ENCODE peak calls at places on chromosomes 12 and 14, in eight cellular contexts. One of them, this sample, is unnamed.

GRCh38 chr12:67650127-67650495 is 1.6 kb downstream of the DYRK2 start:
- DNase-seq in upper lobe of right lung: no peak
- DNase-seq in pancreas: peak
- DNase-seq in foreskin keratinocyte: peak
- DNase-seq in neural progenitor cell: peak
- DNase-seq in H9: no peak
- DNase-seq in lower leg skin: no peak
- DNase-seq in breast epithelium: no peak
- DNase-seq in this sample: no peak

GRCh38 chr12:28710882-28711281 is 438.2 kb upstream of the FAR2 start:
- DNase-seq in foreskin keratinocyte: peak
- DNase-seq in breast epithelium: no peak
- DNase-seq in pancreas: no peak
- DNase-seq in H9: no peak
- DNase-seq in neural progenitor cell: no peak
- DNase-seq in upper lobe of right lung: no peak
- DNase-seq in lower leg skin: no peak
- DNase-seq in this sample: no peak

GRCh38 chr14:96105921-96106441 is 66.8 kb downstream of the C14orf132 start:
- DNase-seq in upper lobe of right lung: no peak
- DNase-seq in foreskin keratinocyte: peak
- DNase-seq in breast epithelium: peak
- DNase-seq in H9: no peak
- DNase-seq in neural progenitor cell: no peak
- DNase-seq in lower leg skin: peak
- DNase-seq in pancreas: no peak
- DNase-seq in this sample: no peak

GRCh38 chr14:93709249-93709648 is 79.0 kb downstream of the PRIMA1 start:
- DNase-seq in neural progenitor cell: no peak
- DNase-seq in H9: no peak
- DNase-seq in foreskin keratinocyte: no peak
- DNase-seq in pancreas: no peak
- DNase-seq in lower leg skin: no peak
- DNase-seq in upper lobe of right lung: no peak
- DNase-seq in breast epithelium: no peak
- DNase-seq in this sample: no peak

GRCh38 chr12:83016226-83016835 is 329.6 kb downstream of the TMTC2 start:
- DNase-seq in upper lobe of right lung: no peak
- DNase-seq in foreskin keratinocyte: peak
- DNase-seq in neural progenitor cell: no peak
- DNase-seq in breast epithelium: no peak
- DNase-seq in lower leg skin: no peak
- DNase-seq in pancreas: no peak
- DNase-seq in H9: no peak
- DNase-seq in this sample: no peak

GRCh38 chr12:122009741-122010140 is 11.9 kb upstream of the BCL7A start:
- DNase-seq in H9: no peak
- DNase-seq in foreskin keratinocyte: no peak
- DNase-seq in breast epithelium: no peak
- DNase-seq in upper lobe of right lung: no peak
- DNase-seq in neural progenitor cell: no peak
- DNase-seq in pancreas: no peak
- DNase-seq in lower leg skin: no peak
- DNase-seq in this sample: no peak

GRCh38 chr12:72271401-72271740 is 799 bp upstream of the TRHDE start:
- DNase-seq in lower leg skin: no peak
- DNase-seq in H9: no peak
- DNase-seq in foreskin keratinocyte: no peak
- DNase-seq in upper lobe of right lung: peak
- DNase-seq in breast epithelium: no peak
- DNase-seq in neural progenitor cell: peak
- DNase-seq in pancreas: no peak
- DNase-seq in this sample: no peak

GRCh38 chr12:27382126-27382795 is 49.6 kb downstream of the BMAL2 start:
- DNase-seq in foreskin keratinocyte: no peak
- DNase-seq in lower leg skin: no peak
- DNase-seq in breast epithelium: no peak
- DNase-seq in pancreas: no peak
- DNase-seq in H9: no peak
- DNase-seq in neural progenitor cell: no peak
- DNase-seq in upper lobe of right lung: no peak
- DNase-seq in this sample: no peak

GRCh38 chr14:78535041-78535440 is 364.9 kb downstream of the NRXN3 start:
- DNase-seq in lower leg skin: no peak
- DNase-seq in foreskin keratinocyte: no peak
- DNase-seq in breast epithelium: no peak
- DNase-seq in H9: no peak
- DNase-seq in neural progenitor cell: no peak
- DNase-seq in pancreas: no peak
- DNase-seq in upper lobe of right lung: no peak
- DNase-seq in this sample: no peak

GRCh38 chr14:49972199-49972671 is 79.4 kb downstream of the ARF6 start:
- DNase-seq in foreskin keratinocyte: peak
- DNase-seq in upper lobe of right lung: no peak
- DNase-seq in H9: no peak
- DNase-seq in lower leg skin: peak
- DNase-seq in neural progenitor cell: no peak
- DNase-seq in pancreas: no peak
- DNase-seq in breast epithelium: peak
- DNase-seq in this sample: no peak

GRCh38 chr12:58310828-58311273 is 369.5 kb downstream of the ATP23 start:
- DNase-seq in breast epithelium: no peak
- DNase-seq in foreskin keratinocyte: peak
- DNase-seq in lower leg skin: peak
- DNase-seq in neural progenitor cell: no peak
- DNase-seq in pancreas: no peak
- DNase-seq in H9: no peak
- DNase-seq in upper lobe of right lung: no peak
- DNase-seq in this sample: no peak

GRCh38 chr14:89276424-89276975 is 140.5 kb downstream of the FOXN3 start:
- DNase-seq in upper lobe of right lung: peak
- DNase-seq in H9: no peak
- DNase-seq in lower leg skin: no peak
- DNase-seq in foreskin keratinocyte: no peak
- DNase-seq in neural progenitor cell: no peak
- DNase-seq in pancreas: no peak
- DNase-seq in breast epithelium: no peak
- DNase-seq in this sample: no peak

GRCh38 chr12:99137124-99137845 is 492.2 kb downstream of the APAF1 start:
- DNase-seq in breast epithelium: no peak
- DNase-seq in neural progenitor cell: no peak
- DNase-seq in foreskin keratinocyte: no peak
- DNase-seq in lower leg skin: no peak
- DNase-seq in H9: peak
- DNase-seq in upper lobe of right lung: no peak
- DNase-seq in pancreas: no peak
- DNase-seq in this sample: no peak

GRCh38 chr12:93979189-93979588 is 169.2 kb upstream of the PLXNC1 start:
- DNase-seq in neural progenitor cell: no peak
- DNase-seq in foreskin keratinocyte: peak
- DNase-seq in H9: no peak
- DNase-seq in lower leg skin: no peak
- DNase-seq in upper lobe of right lung: no peak
- DNase-seq in pancreas: no peak
- DNase-seq in breast epithelium: no peak
- DNase-seq in this sample: no peak

GRCh38 chr12:31323466-31324115 is 2.4 kb downstream of the SINHCAF start:
- DNase-seq in H9: peak
- DNase-seq in neural progenitor cell: no peak
- DNase-seq in upper lobe of right lung: peak
- DNase-seq in foreskin keratinocyte: peak
- DNase-seq in breast epithelium: no peak
- DNase-seq in pancreas: no peak
- DNase-seq in lower leg skin: peak
- DNase-seq in this sample: no peak

GRCh38 chr14:27184371-27184901 is 586.6 kb upstream of the NOVA1 start:
- DNase-seq in lower leg skin: no peak
- DNase-seq in upper lobe of right lung: no peak
- DNase-seq in breast epithelium: no peak
- DNase-seq in H9: no peak
- DNase-seq in pancreas: no peak
- DNase-seq in neural progenitor cell: no peak
- DNase-seq in foreskin keratinocyte: peak
- DNase-seq in this sample: no peak

GRCh38 chr12:9736931-9737705 is 4.2 kb upstream of the CLECL1 start:
- DNase-seq in upper lobe of right lung: no peak
- DNase-seq in lower leg skin: no peak
- DNase-seq in H9: no peak
- DNase-seq in foreskin keratinocyte: no peak
- DNase-seq in breast epithelium: no peak
- DNase-seq in pancreas: no peak
- DNase-seq in neural progenitor cell: no peak
- DNase-seq in this sample: no peak

GRCh38 chr14:76599556-76599955 is 161.7 kb upstream of the VASH1 start:
- DNase-seq in H9: no peak
- DNase-seq in breast epithelium: no peak
- DNase-seq in upper lobe of right lung: no peak
- DNase-seq in foreskin keratinocyte: no peak
- DNase-seq in pancreas: no peak
- DNase-seq in lower leg skin: no peak
- DNase-seq in neural progenitor cell: no peak
- DNase-seq in this sample: no peak

GRCh38 chr14:76591270-76591669 is 170.0 kb upstream of the VASH1 start:
- DNase-seq in H9: no peak
- DNase-seq in upper lobe of right lung: no peak
- DNase-seq in neural progenitor cell: peak
- DNase-seq in breast epithelium: no peak
- DNase-seq in foreskin keratinocyte: no peak
- DNase-seq in lower leg skin: no peak
- DNase-seq in pancreas: no peak
- DNase-seq in this sample: no peak

GRCh38 chr14:76597387-76597786 is 163.9 kb upstream of the VASH1 start:
- DNase-seq in H9: no peak
- DNase-seq in breast epithelium: no peak
- DNase-seq in upper lobe of right lung: no peak
- DNase-seq in lower leg skin: no peak
- DNase-seq in foreskin keratinocyte: no peak
- DNase-seq in neural progenitor cell: no peak
- DNase-seq in pancreas: no peak
- DNase-seq in this sample: no peak

GRCh38 chr14:76599141-76599540 is 162.1 kb upstream of the VASH1 start:
- DNase-seq in foreskin keratinocyte: no peak
- DNase-seq in breast epithelium: no peak
- DNase-seq in upper lobe of right lung: no peak
- DNase-seq in neural progenitor cell: no peak
- DNase-seq in lower leg skin: no peak
- DNase-seq in H9: no peak
- DNase-seq in pancreas: no peak
- DNase-seq in this sample: no peak

DNA sequence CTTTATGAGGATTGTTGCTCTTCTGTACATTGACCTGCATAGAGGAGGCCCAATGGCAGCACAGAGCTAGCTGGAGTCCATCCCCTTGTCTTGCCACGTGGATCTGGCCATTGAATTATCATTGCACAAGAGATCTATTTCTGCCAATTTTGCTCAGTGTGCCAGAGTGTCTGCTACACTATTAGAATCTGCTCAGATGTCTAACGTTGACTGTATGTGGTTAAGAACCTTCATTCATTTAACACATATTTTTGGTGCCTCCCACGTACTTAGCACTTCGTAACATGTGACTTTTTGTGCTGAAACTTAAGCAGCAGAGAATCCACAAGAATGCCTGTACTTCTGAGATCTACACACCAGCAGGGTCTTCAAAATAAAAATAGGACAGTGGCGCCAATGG is 166.0 kb upstream of the VASH1 start:
- DNase-seq in foreskin keratinocyte: no peak
- DNase-seq in lower leg skin: no peak
- DNase-seq in upper lobe of right lung: no peak
- DNase-seq in neural progenitor cell: no peak
- DNase-seq in H9: no peak
- DNase-seq in pancreas: no peak
- DNase-seq in breast epithelium: no peak
- DNase-seq in this sample: no peak
- TF ChIP-seq CTCF in foreskin keratinocyte: no peak
- TF ChIP-seq CTCF in lower leg skin: no peak
- TF ChIP-seq CTCF in upper lobe of right lung: no peak
- TF ChIP-seq CTCF in neural progenitor cell: no peak
- TF ChIP-seq CTCF in H9: no peak
- TF ChIP-seq CTCF in pancreas: no peak
- TF ChIP-seq CTCF in breast epithelium: no peak
- TF ChIP-seq CTCF in this sample: no peak

GRCh38 chr12:118064608-118065007 is 3.6 kb upstream of the WSB2 start:
- DNase-seq in breast epithelium: no peak
- DNase-seq in pancreas: no peak
- DNase-seq in lower leg skin: no peak
- DNase-seq in neural progenitor cell: peak
- DNase-seq in H9: peak
- DNase-seq in upper lobe of right lung: no peak
- DNase-seq in foreskin keratinocyte: no peak
- DNase-seq in this sample: no peak
- TF ChIP-seq CTCF in breast epithelium: no peak
- TF ChIP-seq CTCF in pancreas: no peak
- TF ChIP-seq CTCF in lower leg skin: no peak
- TF ChIP-seq CTCF in neural progenitor cell: peak
- TF ChIP-seq CTCF in H9: peak
- TF ChIP-seq CTCF in upper lobe of right lung: peak
- TF ChIP-seq CTCF in foreskin keratinocyte: no peak
- TF ChIP-seq CTCF in this sample: peak

GRCh38 chr12:13337786-13338185 is 141.3 kb downstream of the EMP1 start:
- DNase-seq in breast epithelium: no peak
- DNase-seq in neural progenitor cell: no peak
- DNase-seq in foreskin keratinocyte: no peak
- DNase-seq in pancreas: no peak
- DNase-seq in upper lobe of right lung: no peak
- DNase-seq in lower leg skin: no peak
- DNase-seq in H9: no peak
- DNase-seq in this sample: no peak
- TF ChIP-seq CTCF in breast epithelium: no peak
- TF ChIP-seq CTCF in neural progenitor cell: no peak
- TF ChIP-seq CTCF in foreskin keratinocyte: no peak
- TF ChIP-seq CTCF in pancreas: no peak
- TF ChIP-seq CTCF in upper lobe of right lung: no peak
- TF ChIP-seq CTCF in lower leg skin: no peak
- TF ChIP-seq CTCF in H9: no peak
- TF ChIP-seq CTCF in this sample: no peak

GRCh38 chr12:113154351-113154973 is 4.9 kb downstream of the CFAP73 start:
- DNase-seq in lower leg skin: no peak
- DNase-seq in neural progenitor cell: peak
- DNase-seq in pancreas: no peak
- DNase-seq in H9: peak
- DNase-seq in foreskin keratinocyte: peak
- DNase-seq in upper lobe of right lung: no peak
- DNase-seq in breast epithelium: no peak
- DNase-seq in this sample: no peak

GRCh38 chr12:113155060-113155459 is 5.5 kb downstream of the CFAP73 start:
- DNase-seq in upper lobe of right lung: no peak
- DNase-seq in neural progenitor cell: no peak
- DNase-seq in foreskin keratinocyte: no peak
- DNase-seq in breast epithelium: no peak
- DNase-seq in lower leg skin: no peak
- DNase-seq in pancreas: no peak
- DNase-seq in H9: no peak
- DNase-seq in this sample: no peak

GRCh38 chr12:113152196-113152834 is 2.8 kb downstream of the CFAP73 start:
- DNase-seq in lower leg skin: no peak
- DNase-seq in neural progenitor cell: no peak
- DNase-seq in H9: no peak
- DNase-seq in upper lobe of right lung: no peak
- DNase-seq in pancreas: no peak
- DNase-seq in foreskin keratinocyte: no peak
- DNase-seq in breast epithelium: no peak
- DNase-seq in this sample: no peak

GRCh38 chr12:113151655-113152054 is 2.1 kb downstream of the CFAP73 start:
- DNase-seq in lower leg skin: no peak
- DNase-seq in breast epithelium: no peak
- DNase-seq in neural progenitor cell: no peak
- DNase-seq in foreskin keratinocyte: no peak
- DNase-seq in upper lobe of right lung: no peak
- DNase-seq in pancreas: no peak
- DNase-seq in H9: no peak
- DNase-seq in this sample: no peak

GRCh38 chr12:113152835-113153814 is 3.6 kb downstream of the CFAP73 start:
- DNase-seq in foreskin keratinocyte: peak
- DNase-seq in upper lobe of right lung: peak
- DNase-seq in neural progenitor cell: peak
- DNase-seq in H9: peak
- DNase-seq in pancreas: peak
- DNase-seq in breast epithelium: peak
- DNase-seq in lower leg skin: peak
- DNase-seq in this sample: no peak
- TF ChIP-seq CTCF in foreskin keratinocyte: peak
- TF ChIP-seq CTCF in upper lobe of right lung: peak
- TF ChIP-seq CTCF in neural progenitor cell: peak
- TF ChIP-seq CTCF in H9: peak
- TF ChIP-seq CTCF in pancreas: peak
- TF ChIP-seq CTCF in breast epithelium: no peak
- TF ChIP-seq CTCF in lower leg skin: no peak
- TF ChIP-seq CTCF in this sample: peak